ENCODE peak calls at places on chromosome 20, in eight cellular contexts. A, K, X, T, H, R, Y and G are unnamed samples.

GRCh38 chr20:23419995-23420901 is 1.0 kb downstream of the NAPB start:
- DNase-seq in K (peak; percentile 48), H (peak; percentile 89), R (peak; percentile 84), A (peak; percentile 45), X (peak; percentile 65), Y (peak; percentile 77), T (peak; percentile 1), G (no peak)

GRCh38 chr20:53658973-53659372 is 65.3 kb upstream of the ZNF217 start:
- DNase-seq in Y (no peak), H (no peak), T (no peak), K (no peak), R (no peak), A (no peak), X (no peak), G (no peak)

GRCh38 chr20:63972312-63973159 is 2.8 kb upstream of the ZNF512B start:
- DNase-seq in R (no peak), K (no peak), T (no peak), X (peak; percentile 51), A (no peak), H (no peak), Y (peak; percentile 38), G (no peak)

GRCh38 chr20:63156221-63156671 is 59.7 kb downstream of the YTHDF1 start:
- DNase-seq in H (no peak), R (no peak), A (no peak), K (no peak), X (peak; percentile 42), T (no peak), Y (no peak), G (no peak)

GRCh38 chr20:63202811-63203526 is 13.0 kb downstream of the YTHDF1 start:
- DNase-seq in H (no peak), Y (no peak), R (no peak), X (no peak), A (no peak), T (no peak), K (no peak), G (no peak)

GRCh38 chr20:63574156-63574828 is at the start of gene HELZ2:
- DNase-seq in H (peak; percentile 87), Y (peak; percentile 90), A (peak; percentile 78), R (peak; percentile 90), K (peak; percentile 69), T (peak; percentile 51), X (peak; percentile 86), G (peak; percentile 12)

GRCh38 chr20:22932236-22932635 is 102.9 kb upstream of the SSTR4 start:
- DNase-seq in Y (no peak), H (no peak), K (no peak), A (no peak), R (no peak), X (no peak), T (no peak), G (no peak)

GRCh38 chr20:38997622-38998021 is 35.5 kb downstream of the DHX35 start:
- DNase-seq in H (no peak), T (no peak), X (no peak), Y (no peak), R (no peak), A (no peak), K (peak; percentile 37), G (no peak)

GRCh38 chr20:32731882-32732266 is 11.4 kb downstream of the COMMD7 start:
- DNase-seq in K (no peak), Y (no peak), H (no peak), X (no peak), A (no peak), T (no peak), R (peak; percentile 12), G (no peak)

GRCh38 chr20:45902199-45902701 is 9.7 kb downstream of the PLTP start:
- DNase-seq in Y (no peak), X (no peak), K (no peak), R (no peak), H (no peak), T (no peak), A (no peak), G (no peak)

GRCh38 chr20:4135385-4136077 is 120.2 kb upstream of the RNF24 start:
- DNase-seq in X (no peak), Y (no peak), K (no peak), A (no peak), R (peak; percentile 99), T (no peak), H (peak; percentile 64), G (no peak)

GRCh38 chr20:32507998-32508774 is 76.9 kb downstream of the NOL4L start:
- DNase-seq in A (no peak), X (peak; percentile 33), R (no peak), H (no peak), K (no peak), T (no peak), Y (peak; percentile 21), G (no peak)

GRCh38 chr20:15060265-15061060 is 723.1 kb upstream of the FLRT3 start:
- DNase-seq in Y (no peak), T (no peak), X (no peak), H (no peak), K (no peak), A (no peak), R (no peak), G (no peak)

GRCh38 chr20:61896058-61896961 is 169.4 kb downstream of the TAF4 start:
- DNase-seq in A (peak; percentile 69), X (no peak), H (peak; percentile 33), R (peak; percentile 73), T (peak; percentile 56), Y (peak; percentile 83), K (no peak), G (peak; percentile 35)

GRCh38 chr20:33803921-33804337 is 7.2 kb upstream of the CHMP4B start:
- DNase-seq in T (no peak), K (no peak), A (no peak), H (no peak), R (peak; percentile 88), X (no peak), Y (no peak), G (no peak)

GRCh38 chr20:13261460-13262301 is 40.6 kb downstream of the ISM1 start:
- DNase-seq in H (peak; percentile 43), Y (peak; percentile 77), X (peak; percentile 59), R (peak; percentile 72), T (peak; percentile 30), A (peak; percentile 65), K (peak; percentile 59), G (peak; percentile 4)

GRCh38 chr20:20864346-20865096 is 152.1 kb upstream of the RALGAPA2 start:
- DNase-seq in R (peak; percentile 13), X (no peak), Y (no peak), K (no peak), T (peak; percentile 39), A (peak; percentile 44), H (no peak), G (no peak)

GRCh38 chr20:33306228-33306627 is 23.2 kb downstream of the BPIFB1 start:
- DNase-seq in A (no peak), R (no peak), Y (no peak), K (no peak), T (no peak), H (no peak), X (no peak), G (no peak)

GRCh38 chr20:63532449-63532971 is 4.7 kb downstream of the PTK6 start:
- DNase-seq in H (no peak), A (no peak), K (no peak), R (no peak), X (no peak), Y (peak; percentile 76), T (no peak), G (no peak)

GRCh38 chr20:15138548-15139126 is 801.2 kb upstream of the FLRT3 start:
- DNase-seq in Y (no peak), H (no peak), K (no peak), A (no peak), R (no peak), T (no peak), X (no peak), G (no peak)

GRCh38 chr20:50675671-50676376 is 15.5 kb downstream of the RIPOR3 start:
- DNase-seq in T (no peak), X (no peak), A (no peak), R (no peak), K (no peak), Y (no peak), H (no peak), G (no peak)
- H3K27ac ChIP-seq in T (no peak overlapping the region), X (no peak overlapping the region), A (no peak overlapping the region), R (no peak overlapping the region), K (no peak overlapping the region), Y (no peak overlapping the region), H (no peak overlapping the region), G (no peak overlapping the region)

GRCh38 chr20:57748601-57749130 is 38.9 kb upstream of the PMEPA1 start:
- DNase-seq in K (peak; percentile 71), Y (peak; percentile 85), R (peak; percentile 92), X (peak; percentile 96), T (peak; percentile 6), H (peak; percentile 55), A (peak; percentile 36), G (peak; percentile 23)
- H3K27ac ChIP-seq in K (no peak overlapping the region), Y (no peak overlapping the region), R (no peak overlapping the region), X (peak overlapping the region; percentile 96), T (no peak overlapping the region), H (peak overlapping the region; percentile 68), A (no peak overlapping the region), G (peak overlapping the region; percentile 54)

GRCh38 chr20:30606990-30607389 is 650.5 kb upstream of the DEFB115 start:
- DNase-seq in T (no peak), K (no peak), H (no peak), Y (no peak), X (no peak), R (no peak), A (no peak), G (no peak)
- H3K27ac ChIP-seq in T (no peak overlapping the region), K (no peak overlapping the region), H (no peak overlapping the region), Y (no peak overlapping the region), X (no peak overlapping the region), R (no peak overlapping the region), A (no peak overlapping the region), G (no peak overlapping the region)

GRCh38 chr20:1388253-1388652 is 4.6 kb downstream of the FKBP1A start:
- DNase-seq in H (no peak), R (no peak), T (no peak), X (no peak), A (no peak), K (no peak), Y (no peak), G (no peak)

GRCh38 chr20:1391640-1392442 is 1.0 kb downstream of the FKBP1A start:
- DNase-seq in K (no peak), R (peak; percentile 48), X (peak; percentile 55), H (no peak), Y (no peak), T (no peak), A (peak; percentile 15), G (no peak)

GRCh38 chr20:1390552-1391403 is 2.1 kb downstream of the FKBP1A start:
- DNase-seq in H (no peak), A (no peak), K (no peak), X (no peak), T (no peak), Y (no peak), R (peak; percentile 40), G (no peak)

GRCh38 chr20:1388706-1389483 is 4.0 kb downstream of the FKBP1A start:
- DNase-seq in R (peak; percentile 40), X (no peak), A (no peak), K (peak; percentile 31), Y (no peak), T (no peak), H (no peak), G (no peak)

DNA sequence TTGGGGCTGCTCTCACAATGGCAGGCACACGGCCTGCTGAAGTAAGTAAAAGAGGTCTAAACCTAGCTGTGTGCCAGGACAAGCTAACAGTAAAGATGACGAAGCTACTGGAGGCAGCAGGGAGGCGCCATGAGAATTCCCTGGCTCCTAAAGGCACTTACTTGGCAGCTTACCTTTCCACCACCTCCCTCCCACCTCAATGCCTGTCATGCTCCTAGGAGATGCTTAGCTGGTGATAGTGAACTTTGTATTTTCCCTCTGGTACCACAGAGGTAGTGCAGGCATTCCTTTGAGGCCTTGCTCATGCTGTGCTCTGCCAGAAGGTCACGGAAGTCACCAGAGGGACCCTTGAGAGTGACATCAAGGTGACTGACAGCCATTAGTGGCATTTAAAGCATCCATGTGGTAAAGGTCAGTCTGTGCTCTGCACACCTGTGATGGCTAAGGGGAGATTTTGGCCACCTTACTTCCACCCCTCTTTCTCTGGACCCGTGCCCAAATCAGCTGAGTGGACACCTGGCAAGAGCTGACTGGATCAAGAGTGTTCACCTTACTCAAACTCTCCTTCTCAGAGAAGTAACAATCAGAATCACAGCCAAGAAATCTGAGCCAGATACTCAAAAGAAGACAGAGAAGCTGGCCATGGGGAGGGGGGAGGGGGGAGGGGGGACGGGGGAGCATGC is 3.0 kb downstream of the FKBP1A start:
- DNase-seq in A (no peak), R (peak; percentile 47), X (no peak), H (no peak), Y (no peak), K (no peak), T (no peak), G (no peak)
- H3K27ac ChIP-seq in A (no peak overlapping the region), R (peak overlapping the region; percentile 32), X (no peak overlapping the region), H (peak overlapping the region; percentile 94), Y (peak overlapping the region; percentile 22), K (peak overlapping the region; percentile 15), T (no peak overlapping the region), G (no peak overlapping the region)